ENCODE peak calls at places on chromosomes 5 and 9, in nine cellular contexts. G is T-helper 1 cell; W is occipital lobe; A is stimulated activated CD4-positive, alpha-beta T cell treated with anti-CD3 and anti-CD28 coated beads, Interleukin-4, amount 100 ng/mL, for 24 hours; L is activated CD4-positive, alpha-beta T cell treated with anti-CD3 and anti-CD28 coated beads for 24 hours; B is CD4-positive, alpha-beta T cell; M is WTC11; S is lower lobe of right lung; X is NCI-H226. J is an unnamed sample.

GRCh38 chr9:37639109-37639748 is 11.5 kb upstream of the FRMPD1 start:
- DNase-seq in G (no peak), W (no peak), A (no peak), L (no peak), B (no peak), M (no peak), S (no peak), X (peak; percentile 58), J (no peak)

GRCh38 chr5:115431116-115431515 is 113.5 kb downstream of the FEM1C start:
- DNase-seq in G (no peak), W (no peak), A (no peak), L (no peak), B (no peak), M (no peak), S (no peak), X (no peak), J (no peak)

GRCh38 chr9:124078641-124079040 is 67.1 kb downstream of the LHX2 start:
- DNase-seq in G (no peak), W (no peak), A (no peak), L (no peak), B (no peak), M (no peak), S (no peak), X (peak; percentile 87), J (no peak)

GRCh38 chr5:133052317-133053175 is 733 bp downstream of the HSPA4 start:
- DNase-seq in G (peak; percentile 21), W (peak; percentile 3), A (peak; percentile 58), L (peak; percentile 19), B (peak; percentile 27), M (peak; percentile 43), S (peak; percentile 84), X (peak; percentile 52), J (peak; percentile 23)

GRCh38 chr5:95624368-95624767 is 4.5 kb downstream of the GPR150 start:
- DNase-seq in G (no peak), W (no peak), A (no peak), L (no peak), B (no peak), M (no peak), S (no peak), X (no peak), J (no peak)

GRCh38 chr9:32350682-32351081 is 33.8 kb upstream of the ACO1 start:
- DNase-seq in G (no peak), W (no peak), A (no peak), L (no peak), B (no peak), M (no peak), S (no peak), X (no peak), J (no peak)

GRCh38 chr9:99431103-99431502 is 209.0 kb downstream of the SEC61B start:
- DNase-seq in G (no peak), W (no peak), A (no peak), L (no peak), B (no peak), M (no peak), S (no peak), X (peak; percentile 67), J (no peak)

GRCh38 chr9:33517373-33517772 is 6.7 kb upstream of the ANKRD18B start:
- DNase-seq in G (no peak), W (no peak), A (no peak), L (no peak), B (no peak), M (no peak), S (no peak), X (no peak), J (peak; percentile 26)

GRCh38 chr5:151758430-151759241 is at the start of gene ATOX1:
- DNase-seq in G (peak; percentile 82), W (peak; percentile 91), A (peak; percentile 92), L (peak; percentile 83), B (peak; percentile 90), M (peak; percentile 93), S (peak; percentile 94), X (peak; percentile 76), J (peak; percentile 91)

GRCh38 chr5:71907001-71907564 is 188.0 kb downstream of the CARTPT start:
- DNase-seq in G (no peak), W (no peak), A (no peak), L (no peak), B (no peak), M (no peak), S (no peak), X (no peak), J (no peak)

GRCh38 chr9:21414220-21414940 is 5.5 kb downstream of the IFNA8 start:
- DNase-seq in G (no peak), W (no peak), A (no peak), L (no peak), B (no peak), M (no peak), S (no peak), X (no peak), J (no peak)

GRCh38 chr5:140607031-140607430 is 25.9 kb downstream of the CD14 start:
- DNase-seq in G (no peak), W (no peak), A (no peak), L (no peak), B (no peak), M (no peak), S (no peak), X (no peak), J (no peak)

GRCh38 chr9:133303266-133304157 is 28.5 kb upstream of the ABO start:
- DNase-seq in G (no peak), W (no peak), A (no peak), L (no peak), B (no peak), M (no peak), S (no peak), X (no peak), J (no peak)

GRCh38 chr9:4640027-4640426 is 22.1 kb upstream of the PLPP6 start:
- DNase-seq in G (no peak), W (no peak), A (peak; percentile 39), L (no peak), B (peak; percentile 43), M (peak; percentile 50), S (no peak), X (no peak), J (no peak)

GRCh38 chr5:177478711-177479646 is 5.5 kb upstream of the DBN1 start:
- DNase-seq in G (no peak), W (no peak), A (peak; percentile 27), L (no peak), B (no peak), M (no peak), S (peak; percentile 79), X (no peak), J (no peak)

GRCh38 chr5:175444905-175445456 is 999 bp upstream of the DRD1 start:
- DNase-seq in G (no peak), W (no peak), A (no peak), L (no peak), B (no peak), M (peak; percentile 33), S (no peak), X (no peak), J (no peak)

GRCh38 chr5:42908509-42909488 is 97.1 kb upstream of the SELENOP start:
- DNase-seq in G (peak; percentile 79), W (peak; percentile 78), A (peak; percentile 92), L (peak; percentile 80), B (peak; percentile 85), M (peak; percentile 89), S (peak; percentile 92), X (peak; percentile 70), J (peak; percentile 90)

GRCh38 chr5:149325894-149326293 is 19.4 kb upstream of the GRPEL2 start:
- DNase-seq in G (no peak), W (no peak), A (no peak), L (no peak), B (no peak), M (no peak), S (no peak), X (no peak), J (no peak)

GRCh38 chr5:167899490-167899889 is 392.0 kb upstream of the WWC1 start:
- DNase-seq in G (no peak), W (no peak), A (no peak), L (no peak), B (no peak), M (no peak), S (no peak), X (peak; percentile 98), J (no peak)

GRCh38 chr5:143464723-143465490 is 61.4 kb upstream of the NR3C1 start:
- DNase-seq in G (no peak), W (no peak), A (no peak), L (no peak), B (no peak), M (no peak), S (no peak), X (no peak), J (no peak)

GRCh38 chr9:134388289-134388808 is 62.1 kb downstream of the RXRA start:
- DNase-seq in G (no peak), W (no peak), A (no peak), L (no peak), B (no peak), M (no peak), S (no peak), X (no peak), J (no peak)

GRCh38 chr5:172370648-172371248 is 83.6 kb downstream of the SH3PXD2B start:
- DNase-seq in G (no peak), W (no peak), A (peak; percentile 42), L (no peak), B (no peak), M (peak; percentile 66), S (no peak), X (peak; percentile 14), J (no peak)

GRCh38 chr9:13446935-13447334 is 167.4 kb upstream of the MPDZ start:
- DNase-seq in G (no peak), W (no peak), A (no peak), L (no peak), B (no peak), M (no peak), S (no peak), X (no peak), J (no peak)

GRCh38 chr5:175519006-175519405 is 40.6 kb downstream of the SFXN1 start:
- DNase-seq in G (no peak), W (no peak), A (no peak), L (no peak), B (no peak), M (no peak), S (no peak), X (no peak), J (no peak)

GRCh38 chr5:174074369-174074768 is 28.9 kb downstream of the NSG2 start:
- DNase-seq in G (no peak), W (no peak), A (no peak), L (no peak), B (no peak), M (no peak), S (no peak), X (no peak), J (no peak)

GRCh38 chr5:127011961-127012644 is 18.3 kb downstream of the MARCHF3 start:
- DNase-seq in G (no peak), W (no peak), A (no peak), L (no peak), B (no peak), M (no peak), S (no peak), X (no peak), J (no peak)

GRCh38 chr9:137085918-137086530 is 761 bp upstream of the MAN1B1 start:
- DNase-seq in G (no peak), W (no peak), A (peak; percentile 30), L (peak; percentile 11), B (no peak), M (peak; percentile 36), S (peak; percentile 71), X (peak; percentile 45), J (no peak)

GRCh38 chr9:113509463-113509862 is 45.9 kb downstream of the RGS3 start:
- DNase-seq in G (no peak), W (no peak), A (no peak), L (no peak), B (no peak), M (no peak), S (no peak), X (no peak), J (no peak)

GRCh38 chr9:120693609-120694008 is 20.7 kb downstream of the MEGF9 start:
- DNase-seq in G (no peak), W (no peak), A (no peak), L (no peak), B (no peak), M (no peak), S (no peak), X (no peak), J (no peak)

GRCh38 chr5:373710-374602 is 52.4 kb downstream of the AHRR start:
- DNase-seq in G (no peak), W (no peak), A (peak; percentile 81), L (peak; percentile 69), B (peak; percentile 37), M (peak; percentile 38), S (no peak), X (peak; percentile 73), J (peak; percentile 8)

GRCh38 chr5:77844408-77845272 is 68.5 kb upstream of the TBCA start:
- DNase-seq in G (no peak), W (no peak), A (no peak), L (no peak), B (no peak), M (no peak), S (no peak), X (no peak), J (no peak)